ENCODE peak calls at places on chromosomes 3 and 15, in four cellular contexts. V is HFFc6; Q is IMR-90; Z is stimulated activated CD4-positive, alpha-beta T cell treated with anti-CD3 and anti-CD28 coated beads, Interleukin-1b, Interleukin-23, amount 100 ng/mL, for 48 hours. K is an unnamed sample.

GRCh38 chr15:90869601-90870353 is 1.4 kb downstream of the FURIN start:
- DNase-seq in V (peak), Q (peak), Z (peak), K (no peak)

GRCh38 chr3:195543642-195544536 is 764 bp upstream of the PPP1R2 start:
- DNase-seq in V (no peak), Q (no peak), Z (peak), K (peak)

GRCh38 chr3:121752261-121752660 is 2.7 kb upstream of the GOLGB1 start:
- DNase-seq in V (no peak), Q (no peak), Z (no peak), K (no peak)

GRCh38 chr15:91271565-91272153 is 171.6 kb downstream of the SV2B start:
- DNase-seq in V (peak), Q (peak), Z (peak), K (peak)

GRCh38 chr3:127328391-127328790 is 40.5 kb upstream of the PRR20G start:
- DNase-seq in V (no peak), Q (no peak), Z (no peak), K (no peak)

GRCh38 chr3:44915702-44916438 is 41.5 kb downstream of the TGM4 start:
- DNase-seq in V (peak), Q (peak), Z (no peak), K (no peak)

GRCh38 chr3:160409812-160410610 is 10.6 kb downstream of the SMC4 start:
- DNase-seq in V (no peak), Q (peak), Z (no peak), K (no peak)

GRCh38 chr3:48502728-48503168 is 1.2 kb downstream of the SHISA5 start:
- DNase-seq in V (no peak), Q (no peak), Z (no peak), K (no peak)

GRCh38 chr15:40471778-40472130 is 970 bp downstream of the CHST14 start:
- DNase-seq in V (peak), Q (peak), Z (no peak), K (no peak)

GRCh38 chr3:150956376-150956775 is 16.2 kb downstream of the CLRN1 start:
- DNase-seq in V (peak), Q (peak), Z (peak), K (no peak)

GRCh38 chr3:135966349-135966695 is 794 bp downstream of the PPP2R3A start:
- DNase-seq in V (no peak), Q (no peak), Z (no peak), K (peak)

GRCh38 chr15:89826671-89827655 is 12.3 kb upstream of the ANPEP start:
- DNase-seq in V (no peak), Q (no peak), Z (no peak), K (no peak)

GRCh38 chr15:48360841-48361240 is 29.6 kb downstream of the DUT start:
- DNase-seq in V (no peak), Q (peak), Z (no peak), K (no peak)

GRCh38 chr3:33474895-33475294 is 34.7 kb upstream of the UBP1 start:
- DNase-seq in V (no peak), Q (no peak), Z (no peak), K (no peak)

GRCh38 chr3:8509961-8510360 is 8.3 kb downstream of the LMCD1 start:
- DNase-seq in V (peak), Q (peak), Z (no peak), K (no peak)

GRCh38 chr3:48694610-48695051 is 8.9 kb upstream of the NCKIPSD start:
- DNase-seq in V (peak), Q (peak), Z (no peak), K (no peak)

GRCh38 chr3:101362408-101362807 is 42.0 kb upstream of the IMPG2 start:
- DNase-seq in V (no peak), Q (no peak), Z (no peak), K (no peak)

GRCh38 chr3:38574411-38575278 is 74.8 kb downstream of the SCN5A start:
- DNase-seq in V (peak), Q (peak), Z (no peak), K (peak)